ENCODE peak calls at places on chromosomes 11 and 22, in eight cellular contexts. E is GM23338, K is pancreas, Z is psoas muscle, P is cardiac muscle cell, T is hepatocyte, Q is A549, N is mammary epithelial cell. W is an unnamed sample.

GRCh38 chr11:46410021-46410420 is 18.4 kb upstream of the CHRM4 start:
- DNase-seq in E (peak; percentile 82), K (no peak), Z (no peak), P (no peak), T (no peak), Q (no peak), N (no peak), W (no peak)

GRCh38 chr11:14544611-14545010 is 24.4 kb upstream of the PSMA1 start:
- DNase-seq in E (no peak), K (no peak), Z (no peak), P (no peak), T (no peak), Q (no peak), N (peak; percentile 43), W (no peak)

GRCh38 chr11:75151346-75152047 is 590 bp downstream of the SLCO2B1 start:
- DNase-seq in E (no peak), K (peak; percentile 77), Z (no peak), P (no peak), T (no peak), Q (no peak), N (no peak), W (no peak)

GRCh38 chr11:20310137-20310536 is 53.4 kb upstream of the HTATIP2 start:
- DNase-seq in E (no peak), K (no peak), Z (no peak), P (no peak), T (no peak), Q (no peak), N (no peak), W (no peak)

GRCh38 chr11:120331301-120331966 is 4.8 kb upstream of the ARHGEF12 start:
- DNase-seq in E (no peak), K (peak; percentile 51), Z (no peak), P (no peak), T (no peak), Q (peak; percentile 32), N (peak; percentile 77), W (peak; percentile 91)

GRCh38 chr22:21621891-21622623 is 7.8 kb downstream of the YDJC start:
- DNase-seq in E (no peak), K (no peak), Z (no peak), P (no peak), T (no peak), Q (no peak), N (no peak), W (no peak)

GRCh38 chr11:2660357-2660939 is 39.3 kb downstream of the KCNQ1OT1 start:
- DNase-seq in E (no peak), K (no peak), Z (no peak), P (no peak), T (no peak), Q (no peak), N (no peak), W (no peak)

GRCh38 chr11:42066113-42066512 is 606.7 kb upstream of the LRRC4C start:
- DNase-seq in E (no peak), K (no peak), Z (peak; percentile 64), P (no peak), T (no peak), Q (no peak), N (no peak), W (peak; percentile 47)

GRCh38 chr11:58650496-58650895 is 28.0 kb downstream of the CNTF start:
- DNase-seq in E (no peak), K (no peak), Z (no peak), P (no peak), T (no peak), Q (no peak), N (no peak), W (no peak)

GRCh38 chr11:64947202-64947814 is 11.6 kb upstream of the GPHA2 start:
- DNase-seq in E (no peak), K (no peak), Z (no peak), P (no peak), T (no peak), Q (no peak), N (no peak), W (no peak)

GRCh38 chr11:68689737-68690625 is 5.6 kb downstream of the GAL start:
- DNase-seq in E (no peak), K (no peak), Z (no peak), P (no peak), T (no peak), Q (no peak), N (no peak), W (no peak)

GRCh38 chr11:72239849-72240460 is 4.0 kb downstream of the PHOX2A start:
- DNase-seq in E (peak; percentile 28), K (peak; percentile 47), Z (peak; percentile 86), P (peak; percentile 57), T (peak; percentile 68), Q (no peak), N (no peak), W (no peak)

GRCh38 chr11:10301656-10302293 is 3.1 kb upstream of the ADM start:
- DNase-seq in E (no peak), K (no peak), Z (no peak), P (no peak), T (no peak), Q (no peak), N (peak; percentile 61), W (peak; percentile 63)

GRCh38 chr11:47711225-47711624 is 3.9 kb downstream of the AGBL2 start:
- DNase-seq in E (peak; percentile 62), K (no peak), Z (no peak), P (no peak), T (no peak), Q (no peak), N (no peak), W (no peak)

GRCh38 chr22:40204331-40205116 is 26.8 kb downstream of the TNRC6B start:
- DNase-seq in E (no peak), K (no peak), Z (no peak), P (no peak), T (no peak), Q (no peak), N (no peak), W (peak; percentile 65)

GRCh38 chr11:26134053-26134452 is 197.9 kb upstream of the ANO3 start:
- DNase-seq in E (no peak), K (no peak), Z (no peak), P (no peak), T (no peak), Q (no peak), N (no peak), W (no peak)

GRCh38 chr11:26137651-26138050 is 194.3 kb upstream of the ANO3 start:
- DNase-seq in E (no peak), K (no peak), Z (no peak), P (no peak), T (no peak), Q (no peak), N (peak; percentile 12), W (no peak)

DNA sequence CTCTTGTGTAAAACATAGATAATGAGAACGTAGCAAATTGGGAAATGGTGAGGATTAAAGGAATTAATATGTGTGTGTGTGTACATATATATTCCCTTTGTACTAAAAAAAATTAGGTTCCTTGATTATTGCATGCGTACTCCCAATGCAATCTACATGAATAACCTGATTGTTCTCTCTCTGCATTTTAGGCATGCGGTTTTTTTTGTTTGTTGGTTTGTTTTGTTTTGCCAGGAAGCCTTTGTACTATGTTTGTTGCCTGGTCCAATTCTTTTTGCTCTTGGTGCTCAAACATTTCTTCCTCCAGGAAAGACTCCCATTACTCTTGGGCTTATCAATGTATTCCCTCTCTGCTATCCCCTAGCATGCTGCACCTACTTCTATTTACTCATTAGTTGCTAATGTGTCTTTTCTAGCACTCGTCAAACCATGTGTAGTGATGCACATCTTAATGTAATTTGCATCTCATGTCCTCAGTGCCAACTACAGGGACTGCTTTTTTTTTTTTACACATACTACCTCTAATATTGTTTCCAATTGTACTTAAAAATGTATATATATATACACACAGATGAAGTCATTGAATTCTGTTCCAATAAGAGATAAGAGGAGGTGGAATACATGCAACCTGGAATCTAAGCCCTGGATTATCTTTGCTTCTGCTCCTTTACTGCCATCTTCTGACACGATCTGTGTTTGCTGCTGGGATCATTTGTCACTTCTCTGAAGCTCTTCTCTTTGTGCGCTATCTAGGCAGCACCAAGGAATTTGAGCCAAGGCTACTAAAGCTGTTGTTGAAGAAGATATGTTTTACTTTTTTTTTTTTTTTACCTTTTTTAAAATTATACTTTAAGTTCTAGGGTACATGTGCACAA is 197.2 kb upstream of the ANO3 start:
- DNase-seq in E (peak; percentile 62), K (no peak), Z (no peak), P (peak; percentile 16), T (peak; percentile 25), Q (no peak), N (peak; percentile 32), W (no peak)
- TF ChIP-seq CTCF in E (peak; percentile 59), K (no peak), Z (peak; percentile 18), P (peak; percentile 6), T (peak; percentile 49), Q (no peak), N (peak; percentile 35), W (no peak)

GRCh38 chr11:8684600-8685290 is 2.2 kb downstream of the RPL27A start:
- DNase-seq in E (no peak), K (no peak), Z (no peak), P (no peak), T (no peak), Q (no peak), N (no peak), W (no peak)
- H3K4me1 ChIP-seq in E (peaks cover 29% of the 10 kb centered on the region), K (peaks cover 17% of the 10 kb centered on the region), Z (peaks cover 35% of the 10 kb centered on the region), P (peaks cover 5% of the 10 kb centered on the region), T (peaks cover 18% of the 10 kb centered on the region), Q (peaks cover 47% of the 10 kb centered on the region), N (peaks cover 35% of the 10 kb centered on the region), W (peaks cover 53% of the 10 kb centered on the region)

GRCh38 chr11:118415739-118416068 is 14.3 kb downstream of the ATP5MG start:
- DNase-seq in E (peak; percentile 76), K (no peak), Z (no peak), P (no peak), T (peak; percentile 76), Q (peak; percentile 36), N (peak; percentile 85), W (peak; percentile 94)
- H3K27ac ChIP-seq in E (peak overlapping the region; percentile 88), K (no peak overlapping the region), Z (no peak overlapping the region), P (no peak overlapping the region), T (no peak overlapping the region), Q (peak overlapping the region; percentile 9), N (no peak overlapping the region), W (no peak overlapping the region)

GRCh38 chr11:6640036-6640984 is 15.3 kb downstream of the DCHS1 start:
- DNase-seq in E (no peak), K (no peak), Z (no peak), P (no peak), T (no peak), Q (no peak), N (no peak), W (no peak)

GRCh38 chr11:6640985-6641701 is 14.5 kb downstream of the DCHS1 start:
- DNase-seq in E (no peak), K (no peak), Z (no peak), P (no peak), T (no peak), Q (no peak), N (no peak), W (no peak)

GRCh38 chr11:6637871-6638270 is 17.7 kb downstream of the DCHS1 start:
- DNase-seq in E (no peak), K (no peak), Z (no peak), P (no peak), T (no peak), Q (no peak), N (peak; percentile 15), W (peak; percentile 75)

GRCh38 chr11:6636480-6636879 is 17.3 kb upstream of the TPP1 start:
- DNase-seq in E (no peak), K (no peak), Z (no peak), P (no peak), T (no peak), Q (no peak), N (no peak), W (no peak)

DNA sequence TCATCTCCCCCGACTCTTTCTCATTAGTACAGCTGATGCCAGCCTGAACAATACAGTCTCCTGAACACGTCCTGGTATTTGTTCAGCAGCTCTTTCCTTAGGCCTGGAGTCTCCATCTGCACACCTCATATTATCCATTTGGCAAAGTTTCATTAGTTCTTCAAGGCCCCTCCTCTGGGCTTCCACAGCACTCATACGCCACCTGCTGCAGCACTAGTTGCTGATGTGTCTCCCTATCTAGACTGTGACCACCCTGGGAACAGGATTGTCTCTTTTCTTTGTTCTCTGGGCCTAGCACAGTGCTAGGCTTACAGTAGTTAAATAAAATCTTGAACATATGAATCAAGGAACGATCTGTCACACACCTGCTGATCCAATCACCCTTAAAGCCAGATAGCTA is 17.2 kb downstream of the DCHS1 start:
- DNase-seq in E (no peak), K (no peak), Z (no peak), P (no peak), T (no peak), Q (no peak), N (no peak), W (no peak)
- TF ChIP-seq CTCF in E (no peak), K (no peak), Z (no peak), P (no peak), T (no peak), Q (no peak), N (no peak), W (no peak)

W was measured in astrocyte.